ENCODE peak calls at places on chromosomes 16 and 17, in four cellular contexts. N is glutamatergic neuron, X is Caco-2, M is NCI-H510A. W is an unnamed sample.

GRCh38 chr16:75377971-75378386 is 55.3 kb downstream of the CFDP1 start:
- DNase-seq in N (no peak), X (no peak), M (no peak), W (peak)

GRCh38 chr17:43027091-43028032 is 2.3 kb downstream of the RND2 start:
- DNase-seq in N (no peak), X (no peak), M (no peak), W (no peak)

GRCh38 chr16:84220851-84221250 is 19.0 kb downstream of the KCNG4 start:
- DNase-seq in N (no peak), X (no peak), M (no peak), W (no peak)

GRCh38 chr17:50181601-50182345 is 16.0 kb downstream of the SGCA start:
- DNase-seq in N (no peak), X (no peak), M (no peak), W (no peak)

GRCh38 chr17:77685881-77686486 is 272.5 kb upstream of the TNRC6C start:
- DNase-seq in N (no peak), X (no peak), M (no peak), W (no peak)

GRCh38 chr17:3027786-3028532 is 35.4 kb downstream of the OR1D5 start:
- DNase-seq in N (no peak), X (peak), M (no peak), W (no peak)

GRCh38 chr17:61366715-61367413 is 32.8 kb upstream of the TBX2 start:
- DNase-seq in N (no peak), X (no peak), M (peak), W (no peak)

GRCh38 chr17:31877911-31878702 is 19.1 kb upstream of the COPRS start:
- DNase-seq in N (no peak), X (no peak), M (no peak), W (no peak)

GRCh38 chr17:56679148-56679766 is 85.8 kb downstream of the NOG start:
- DNase-seq in N (peak), X (no peak), M (no peak), W (no peak)

GRCh38 chr17:33137411-33137810 is 145.8 kb downstream of the SPACA3 start:
- DNase-seq in N (no peak), X (no peak), M (no peak), W (no peak)

GRCh38 chr16:4320030-4320429 is 4.2 kb downstream of the GLIS2 start:
- DNase-seq in N (peak), X (no peak), M (no peak), W (no peak)

GRCh38 chr17:33751702-33752065 is 458.6 kb upstream of the ASIC2 start:
- DNase-seq in N (no peak), X (no peak), M (no peak), W (no peak)

GRCh38 chr16:87543436-87544191 is 50.8 kb upstream of the ZCCHC14 start:
- DNase-seq in N (no peak), X (no peak), M (no peak), W (no peak)

GRCh38 chr16:85601730-85602401 is 11.3 kb upstream of the GSE1 start:
- DNase-seq in N (no peak), X (no peak), M (no peak), W (no peak)

GRCh38 chr16:70161350-70161749 is 12.2 kb upstream of the CLEC18C start:
- DNase-seq in N (no peak), X (no peak), M (no peak), W (no peak)

GRCh38 chr16:69055003-69055402 is 50.5 kb upstream of the HAS3 start:
- DNase-seq in N (no peak), X (no peak), M (no peak), W (no peak)

GRCh38 chr17:82120148-82120547 is 22.1 kb upstream of the FASN start:
- DNase-seq in N (no peak), X (no peak), M (no peak), W (no peak)

GRCh38 chr17:21119945-21120249 is 6.9 kb upstream of the DHRS7B start:
- DNase-seq in N (no peak), X (no peak), M (no peak), W (no peak)

GRCh38 chr16:18969050-18969854 is 14.5 kb upstream of the TMC7 start:
- DNase-seq in N (peak), X (peak), M (peak), W (peak)

GRCh38 chr17:51833045-51833444 is 325.5 kb downstream of the CA10 start:
- DNase-seq in N (no peak), X (no peak), M (no peak), W (no peak)

GRCh38 chr16:85425061-85425662 is 188.0 kb upstream of the GSE1 start:
- DNase-seq in N (peak), X (peak), M (no peak), W (no peak)

GRCh38 chr17:10821062-10821461 is 16.8 kb downstream of the PIRT start:
- DNase-seq in N (no peak), X (no peak), M (no peak), W (no peak)

GRCh38 chr16:10657925-10658324 is 36.8 kb downstream of the TEKT5 start:
- DNase-seq in N (no peak), X (no peak), M (no peak), W (no peak)

GRCh38 chr17:45341389-45342158 is 24.8 kb upstream of the MAP3K14 start:
- DNase-seq in N (peak), X (peak), M (peak), W (peak)

GRCh38 chr17:14745122-14745521 is 444.2 kb downstream of the HS3ST3B1 start:
- DNase-seq in N (no peak), X (no peak), M (no peak), W (no peak)

GRCh38 chr17:45046536-45047125 is 4.8 kb downstream of the DCAKD start:
- DNase-seq in N (no peak), X (no peak), M (peak), W (no peak)

W was measured in PC-9.